ENCODE peak calls at places on chromosome 11, in nine cellular contexts. One of them, this sample, is unnamed.

GRCh38 chr11:72231396-72232259 is 7.1 kb downstream of the INPPL1 start:
- DNase-seq in Daoy: no peak
- DNase-seq in NCI-H2081: no peak
- DNase-seq in KG1: no peak
- DNase-seq in GM20000: peak
- DNase-seq in heart left ventricle: no peak
- DNase-seq in esophagus squamous epithelium: no peak
- DNase-seq in glutamatergic neuron: no peak
- DNase-seq in WTC11: no peak
- DNase-seq in this sample: no peak

GRCh38 chr11:65499713-65500261 is 942 bp downstream of the MALAT1 start:
- DNase-seq in Daoy: no peak
- DNase-seq in NCI-H2081: no peak
- DNase-seq in KG1: no peak
- DNase-seq in GM20000: no peak
- DNase-seq in heart left ventricle: no peak
- DNase-seq in esophagus squamous epithelium: no peak
- DNase-seq in glutamatergic neuron: no peak
- DNase-seq in WTC11: no peak
- DNase-seq in this sample: no peak

GRCh38 chr11:78039391-78039918 is 16.4 kb upstream of the KCTD14 start:
- DNase-seq in Daoy: no peak
- DNase-seq in NCI-H2081: no peak
- DNase-seq in KG1: peak
- DNase-seq in GM20000: no peak
- DNase-seq in heart left ventricle: no peak
- DNase-seq in esophagus squamous epithelium: no peak
- DNase-seq in glutamatergic neuron: no peak
- DNase-seq in WTC11: no peak
- DNase-seq in this sample: no peak

GRCh38 chr11:134373591-134374052 is 38.4 kb downstream of the B3GAT1 start:
- DNase-seq in Daoy: no peak
- DNase-seq in NCI-H2081: no peak
- DNase-seq in KG1: no peak
- DNase-seq in GM20000: no peak
- DNase-seq in heart left ventricle: no peak
- DNase-seq in esophagus squamous epithelium: no peak
- DNase-seq in glutamatergic neuron: peak
- DNase-seq in WTC11: no peak
- DNase-seq in this sample: peak

GRCh38 chr11:17352925-17353227 is 1.3 kb downstream of the NCR3LG1 start:
- DNase-seq in Daoy: peak
- DNase-seq in NCI-H2081: peak
- DNase-seq in KG1: no peak
- DNase-seq in GM20000: no peak
- DNase-seq in heart left ventricle: peak
- DNase-seq in esophagus squamous epithelium: no peak
- DNase-seq in glutamatergic neuron: no peak
- DNase-seq in WTC11: peak
- DNase-seq in this sample: peak

GRCh38 chr11:20161230-20161918 is 1.1 kb upstream of the DBX1 start:
- DNase-seq in Daoy: peak
- DNase-seq in NCI-H2081: peak
- DNase-seq in KG1: no peak
- DNase-seq in GM20000: no peak
- DNase-seq in heart left ventricle: no peak
- DNase-seq in esophagus squamous epithelium: no peak
- DNase-seq in glutamatergic neuron: peak
- DNase-seq in WTC11: peak
- DNase-seq in this sample: no peak

GRCh38 chr11:77421041-77421723 is 52.7 kb downstream of the PAK1 start:
- DNase-seq in Daoy: no peak
- DNase-seq in NCI-H2081: no peak
- DNase-seq in KG1: no peak
- DNase-seq in GM20000: no peak
- DNase-seq in heart left ventricle: no peak
- DNase-seq in esophagus squamous epithelium: no peak
- DNase-seq in glutamatergic neuron: no peak
- DNase-seq in WTC11: no peak
- DNase-seq in this sample: no peak

GRCh38 chr11:29656557-29656956 is 360.3 kb downstream of the KCNA4 start:
- DNase-seq in Daoy: no peak
- DNase-seq in NCI-H2081: no peak
- DNase-seq in KG1: no peak
- DNase-seq in GM20000: no peak
- DNase-seq in heart left ventricle: no peak
- DNase-seq in esophagus squamous epithelium: no peak
- DNase-seq in glutamatergic neuron: no peak
- DNase-seq in WTC11: no peak
- DNase-seq in this sample: no peak

GRCh38 chr11:33670250-33671011 is 30.2 kb downstream of the C11orf91 start:
- DNase-seq in Daoy: peak
- DNase-seq in NCI-H2081: no peak
- DNase-seq in KG1: no peak
- DNase-seq in GM20000: no peak
- DNase-seq in heart left ventricle: no peak
- DNase-seq in esophagus squamous epithelium: no peak
- DNase-seq in glutamatergic neuron: no peak
- DNase-seq in WTC11: no peak
- DNase-seq in this sample: no peak

GRCh38 chr11:21896216-21896615 is 296.7 kb upstream of the ANO5 start:
- DNase-seq in Daoy: no peak
- DNase-seq in NCI-H2081: no peak
- DNase-seq in KG1: no peak
- DNase-seq in GM20000: no peak
- DNase-seq in heart left ventricle: no peak
- DNase-seq in esophagus squamous epithelium: no peak
- DNase-seq in glutamatergic neuron: no peak
- DNase-seq in WTC11: no peak
- DNase-seq in this sample: no peak

GRCh38 chr11:46560300-46561025 is 33.4 kb downstream of the AMBRA1 start:
- DNase-seq in Daoy: peak
- DNase-seq in NCI-H2081: peak
- DNase-seq in KG1: no peak
- DNase-seq in GM20000: peak
- DNase-seq in heart left ventricle: no peak
- DNase-seq in esophagus squamous epithelium: no peak
- DNase-seq in glutamatergic neuron: no peak
- DNase-seq in WTC11: no peak
- DNase-seq in this sample: no peak

GRCh38 chr11:3207530-3208189 is 11.0 kb downstream of the MRGPRG start:
- DNase-seq in Daoy: no peak
- DNase-seq in NCI-H2081: no peak
- DNase-seq in KG1: no peak
- DNase-seq in GM20000: no peak
- DNase-seq in heart left ventricle: peak
- DNase-seq in esophagus squamous epithelium: no peak
- DNase-seq in glutamatergic neuron: peak
- DNase-seq in WTC11: no peak
- DNase-seq in this sample: peak

This sample was measured in left lung.